ENCODE peak calls at places on chromosomes 2 and 18, in nine cellular contexts. T is heart right ventricle, B is RWPE1, O is HFF-Myc, R is AG09309, G is mesothelial cell of epicardium, A is A549, K is astrocyte of the spinal cord, N is AG10803. P is an unnamed sample.

GRCh38 chr2:165778653-165779451 is 15.2 kb downstream of the GALNT3 start:
- DNase-seq in G (no peak), R (no peak), N (no peak), O (no peak), B (no peak), K (no peak), T (no peak), A (no peak), P (no peak)

GRCh38 chr18:51721388-51721787 is 523.9 kb upstream of the MEX3C start:
- DNase-seq in K (no peak), A (no peak), N (no peak), O (no peak), R (no peak), B (no peak), G (no peak), T (no peak), P (no peak)

GRCh38 chr2:219475697-219476604 is 22.7 kb upstream of the GMPPA start:
- DNase-seq in T (peak), G (peak), K (peak), B (no peak), R (no peak), A (peak), N (peak), O (no peak), P (peak)

GRCh38 chr18:6542296-6542695 is 127.6 kb upstream of the L3MBTL4 start:
- DNase-seq in G (no peak), K (no peak), O (no peak), A (no peak), N (no peak), R (no peak), B (no peak), T (no peak), P (no peak)

GRCh38 chr18:7878265-7879173 is 311.4 kb downstream of the PTPRM start:
- DNase-seq in N (no peak), T (no peak), G (no peak), B (no peak), A (no peak), K (no peak), R (no peak), O (no peak), P (no peak)

GRCh38 chr2:73284296-73285161 is at the start of gene FBXO41:
- DNase-seq in B (no peak), N (no peak), T (no peak), A (peak), O (no peak), G (no peak), R (no peak), K (no peak), P (peak)

GRCh38 chr2:44083054-44083453 is 85.6 kb upstream of the PPM1B start:
- DNase-seq in O (no peak), T (no peak), N (no peak), R (no peak), G (no peak), K (no peak), B (no peak), A (no peak), P (no peak)

GRCh38 chr2:101704046-101704466 is 6.5 kb downstream of the MAP4K4 start:
- DNase-seq in K (peak), B (peak), A (no peak), R (peak), G (no peak), N (peak), T (no peak), O (peak), P (no peak)

GRCh38 chr2:170177950-170178781 is at the start of gene MYO3B:
- DNase-seq in G (no peak), A (no peak), T (no peak), O (peak), N (peak), K (peak), R (peak), B (no peak), P (no peak)

GRCh38 chr18:66838340-66838987 is 234.6 kb upstream of the CDH19 start:
- DNase-seq in K (no peak), T (no peak), O (no peak), G (no peak), B (no peak), R (no peak), A (no peak), N (no peak), P (no peak)

GRCh38 chr2:173326806-173327205 is 27.9 kb upstream of the CDCA7 start:
- DNase-seq in R (peak), G (no peak), T (no peak), K (peak), O (no peak), N (peak), A (no peak), B (no peak), P (no peak)

GRCh38 chr2:226427538-226428307 is 371.9 kb downstream of the IRS1 start:
- DNase-seq in O (peak), K (peak), G (no peak), A (peak), T (no peak), N (peak), B (peak), R (peak), P (no peak)

GRCh38 chr2:22694856-22695255 is 690.1 kb upstream of the KLHL29 start:
- DNase-seq in A (no peak), B (no peak), G (no peak), N (no peak), T (no peak), O (no peak), K (no peak), R (no peak), P (no peak)

GRCh38 chr2:168155036-168155435 is 92.4 kb downstream of the STK39 start:
- DNase-seq in G (no peak), A (no peak), K (no peak), R (no peak), N (peak), T (no peak), B (no peak), O (no peak), P (no peak)

GRCh38 chr2:168155680-168156079 is 91.7 kb downstream of the STK39 start:
- DNase-seq in B (no peak), O (no peak), N (no peak), K (no peak), R (no peak), T (no peak), G (no peak), A (no peak), P (no peak)

GRCh38 chr2:168157070-168157469 is 90.3 kb downstream of the STK39 start:
- DNase-seq in N (no peak), T (no peak), G (no peak), K (no peak), O (no peak), R (no peak), A (no peak), B (no peak), P (no peak)

GRCh38 chr2:168157926-168158325 is 89.5 kb downstream of the STK39 start:
- DNase-seq in R (no peak), A (no peak), O (no peak), B (peak), N (no peak), G (no peak), K (no peak), T (no peak), P (no peak)

DNA sequence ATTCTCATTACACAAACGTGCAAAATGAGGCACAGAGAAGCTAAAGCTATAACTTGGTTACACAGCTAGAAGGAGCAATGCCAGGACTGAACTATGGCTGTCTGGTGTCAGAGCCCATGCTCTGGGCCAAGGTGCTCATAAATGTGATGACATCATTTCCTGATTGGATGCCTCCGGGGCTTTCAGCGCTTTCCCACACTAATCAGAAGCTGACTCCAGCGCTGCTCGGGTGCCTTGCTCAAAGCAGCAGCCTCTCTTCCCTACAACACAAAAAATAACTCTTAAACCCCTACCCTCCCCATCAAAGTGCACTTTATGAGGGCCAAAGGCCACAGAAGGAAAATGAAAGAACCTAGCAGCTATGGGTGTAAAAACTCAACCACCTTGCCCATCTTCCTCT is 90.7 kb downstream of the STK39 start:
- DNase-seq in N (peak), T (peak), R (peak), B (peak), K (peak), A (no peak), G (no peak), O (peak), P (no peak)
- TF ChIP-seq CTCF in N (no peak), T (peak), R (peak), B (no peak), K (no peak), A (no peak), G (no peak), O (no peak), P (no peak)

GRCh38 chr2:14288016-14288415 is 344.5 kb upstream of the LRATD1 start:
- DNase-seq in O (no peak), G (no peak), K (no peak), R (no peak), T (no peak), B (peak), A (no peak), N (no peak), P (no peak)
- TF ChIP-seq CTCF in O (no peak), G (no peak), K (no peak), R (no peak), T (no peak), B (peak), A (no peak), N (no peak), P (peak)

GRCh38 chr18:75273817-75274216 is 63.2 kb downstream of the TSHZ1 start:
- DNase-seq in O (no peak), A (no peak), R (no peak), B (no peak), N (no peak), K (no peak), G (no peak), T (no peak), P (no peak)
- TF ChIP-seq CTCF in O (no peak), A (no peak), R (no peak), B (no peak), N (no peak), K (no peak), G (no peak), T (no peak), P (no peak)

DNA sequence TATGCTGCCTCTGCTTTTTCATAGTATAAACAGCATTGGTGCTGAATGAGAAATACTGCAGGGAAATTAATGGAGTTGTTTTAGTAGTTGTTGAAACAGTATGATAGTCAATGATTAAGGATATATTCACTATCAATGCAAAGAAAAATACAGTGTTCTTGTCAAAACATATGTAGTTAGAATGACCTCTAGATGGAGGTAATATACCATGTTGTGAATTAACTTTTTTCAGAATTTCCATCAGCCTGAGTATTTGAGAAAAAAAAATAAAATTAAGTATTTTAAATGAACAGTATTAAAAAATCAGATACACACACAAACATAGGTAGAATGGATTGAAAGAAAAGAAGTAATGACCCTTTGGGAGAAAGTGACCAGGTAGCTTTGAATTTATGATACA is 59.5 kb downstream of the RMDN2 start:
- DNase-seq in G (no peak), O (no peak), N (peak), R (no peak), K (peak), A (no peak), B (no peak), T (no peak), P (no peak)
- TF ChIP-seq CTCF in G (no peak), O (no peak), N (peak), R (peak), K (no peak), A (peak), B (peak), T (peak), P (peak)

GRCh38 chr2:158456309-158457066 is at the start of the genes CCDC148 and PKP4:
- DNase-seq in A (peak), T (peak), B (peak), R (peak), O (peak), G (peak), N (peak), K (peak), P (peak)
- TF ChIP-seq CTCF in A (peak), T (peak), B (no peak), R (no peak), O (no peak), G (no peak), N (peak), K (peak), P (peak)

P was measured in GM13977.